ENCODE peak calls at places on chromosomes 11 and 22, in five cellular contexts. C is T-cell; L is activated CD8-positive, alpha-beta T cell treated with anti-CD3 and anti-CD28 coated beads for 36 hours; H is germinal center; T is cerebellum. X is an unnamed sample.

GRCh38 chr22:41344189-41344788 is 37.5 kb upstream of the TEF start:
- DNase-seq in C (no peak), L (no peak), H (no peak), T (no peak), X (no peak)

GRCh38 chr11:77823775-77824174 is 2.8 kb downstream of the AAMDC start:
- DNase-seq in C (no peak), L (no peak), H (no peak), T (no peak), X (no peak)

GRCh38 chr22:36467946-36468345 is 13.5 kb downstream of the TXN2 start:
- DNase-seq in C (no peak), L (peak), H (no peak), T (no peak), X (no peak)

GRCh38 chr22:40421941-40422340 is 51.5 kb downstream of the SGSM3 start:
- DNase-seq in C (no peak), L (no peak), H (no peak), T (no peak), X (no peak)

GRCh38 chr11:63887600-63887999 is 29.4 kb downstream of the RCOR2 start:
- DNase-seq in C (no peak), L (no peak), H (no peak), T (no peak), X (no peak)

GRCh38 chr11:8095356-8095755 is 14.3 kb downstream of the TUB start:
- DNase-seq in C (no peak), L (no peak), H (no peak), T (no peak), X (no peak)

GRCh38 chr11:40797981-40798380 is 661.5 kb downstream of the LRRC4C start:
- DNase-seq in C (no peak), L (no peak), H (no peak), T (no peak), X (no peak)

GRCh38 chr11:119144825-119145476 is 3.9 kb upstream of the ABCG4 start:
- DNase-seq in C (peak), L (peak), H (peak), T (peak), X (no peak)

GRCh38 chr22:38012604-38013072 is 28.3 kb upstream of the SOX10 start:
- DNase-seq in C (no peak), L (no peak), H (no peak), T (no peak), X (no peak)

GRCh38 chr11:10906521-10906920 is 48.7 kb upstream of the ZBED5 start:
- DNase-seq in C (no peak), L (no peak), H (no peak), T (no peak), X (no peak)

GRCh38 chr11:132088551-132088950 is 718.1 kb downstream of the NTM start:
- DNase-seq in C (no peak), L (no peak), H (no peak), T (no peak), X (no peak)

GRCh38 chr11:865512-866430 is 23.1 kb downstream of the TSPAN4 start:
- DNase-seq in C (no peak), L (no peak), H (no peak), T (no peak), X (no peak)

GRCh38 chr11:96299155-96299883 is 43.7 kb downstream of the MAML2 start:
- DNase-seq in C (no peak), L (no peak), H (no peak), T (no peak), X (no peak)

GRCh38 chr11:81470446-81470845 is 1263.2 kb downstream of the FAM181B start:
- DNase-seq in C (no peak), L (no peak), H (no peak), T (no peak), X (no peak)

GRCh38 chr11:113160652-113161051 is 153.7 kb upstream of the TTC12 start:
- DNase-seq in C (no peak), L (no peak), H (no peak), T (no peak), X (no peak)

GRCh38 chr11:27174026-27174425 is 133.4 kb downstream of the BBOX1 start:
- DNase-seq in C (no peak), L (no peak), H (no peak), T (no peak), X (no peak)

GRCh38 chr11:129374993-129375721 is 491 bp upstream of the BARX2 start:
- DNase-seq in C (no peak), L (peak), H (no peak), T (no peak), X (no peak)

X was measured in effector memory CD4-positive, alpha-beta T cell.